ENCODE peak calls at places on chromosomes 6 and 20, in five cellular contexts. One of them, this sample, is unnamed.

GRCh38 chr6:151096255-151096612 is 143.5 kb upstream of the AKAP12 start:
- DNase-seq in activated T-helper 9 cell treated with anti-CD3 and anti-CD28 coated beads, Interleukin-2, amount 50 U/mL, for 16 hours: no peak
- DNase-seq in Peyer's patch: no peak
- DNase-seq in choroid plexus epithelial cell: no peak
- DNase-seq in Caki2: no peak
- DNase-seq in this sample: peak

GRCh38 chr6:54267798-54268197 is 40.4 kb upstream of the TINAG start:
- DNase-seq in activated T-helper 9 cell treated with anti-CD3 and anti-CD28 coated beads, Interleukin-2, amount 50 U/mL, for 16 hours: no peak
- DNase-seq in choroid plexus epithelial cell: peak
- DNase-seq in Caki2: no peak
- DNase-seq in Peyer's patch: no peak
- DNase-seq in this sample: peak

GRCh38 chr6:91352878-91353277 is 766.0 kb upstream of the MAP3K7 start:
- DNase-seq in Caki2: no peak
- DNase-seq in Peyer's patch: no peak
- DNase-seq in choroid plexus epithelial cell: peak
- DNase-seq in activated T-helper 9 cell treated with anti-CD3 and anti-CD28 coated beads, Interleukin-2, amount 50 U/mL, for 16 hours: no peak
- DNase-seq in this sample: no peak

GRCh38 chr20:37912874-37913273 is 9.9 kb downstream of the VSTM2L start:
- DNase-seq in Peyer's patch: no peak
- DNase-seq in Caki2: no peak
- DNase-seq in activated T-helper 9 cell treated with anti-CD3 and anti-CD28 coated beads, Interleukin-2, amount 50 U/mL, for 16 hours: no peak
- DNase-seq in choroid plexus epithelial cell: no peak
- DNase-seq in this sample: no peak

GRCh38 chr6:52390361-52390727 is 28.4 kb downstream of the PAQR8 start:
- DNase-seq in activated T-helper 9 cell treated with anti-CD3 and anti-CD28 coated beads, Interleukin-2, amount 50 U/mL, for 16 hours: peak
- DNase-seq in Peyer's patch: no peak
- DNase-seq in Caki2: peak
- DNase-seq in choroid plexus epithelial cell: peak
- DNase-seq in this sample: peak

GRCh38 chr6:81682238-81682795 is 70.2 kb downstream of the TENT5A start:
- DNase-seq in Peyer's patch: no peak
- DNase-seq in Caki2: no peak
- DNase-seq in choroid plexus epithelial cell: no peak
- DNase-seq in activated T-helper 9 cell treated with anti-CD3 and anti-CD28 coated beads, Interleukin-2, amount 50 U/mL, for 16 hours: no peak
- DNase-seq in this sample: no peak

GRCh38 chr6:79750806-79751205 is 119.7 kb downstream of the SH3BGRL2 start:
- DNase-seq in choroid plexus epithelial cell: peak
- DNase-seq in Peyer's patch: no peak
- DNase-seq in activated T-helper 9 cell treated with anti-CD3 and anti-CD28 coated beads, Interleukin-2, amount 50 U/mL, for 16 hours: no peak
- DNase-seq in Caki2: no peak
- DNase-seq in this sample: no peak

GRCh38 chr20:48294942-48295341 is 509.7 kb upstream of the SULF2 start:
- DNase-seq in choroid plexus epithelial cell: no peak
- DNase-seq in Peyer's patch: no peak
- DNase-seq in Caki2: no peak
- DNase-seq in activated T-helper 9 cell treated with anti-CD3 and anti-CD28 coated beads, Interleukin-2, amount 50 U/mL, for 16 hours: no peak
- DNase-seq in this sample: no peak

GRCh38 chr20:14055127-14055742 is 59.9 kb downstream of the MACROD2 start:
- DNase-seq in activated T-helper 9 cell treated with anti-CD3 and anti-CD28 coated beads, Interleukin-2, amount 50 U/mL, for 16 hours: no peak
- DNase-seq in Caki2: peak
- DNase-seq in choroid plexus epithelial cell: peak
- DNase-seq in Peyer's patch: no peak
- DNase-seq in this sample: peak

GRCh38 chr6:167575201-167575696 is 250.4 kb downstream of the TTLL2 start:
- DNase-seq in choroid plexus epithelial cell: no peak
- DNase-seq in Peyer's patch: no peak
- DNase-seq in Caki2: no peak
- DNase-seq in activated T-helper 9 cell treated with anti-CD3 and anti-CD28 coated beads, Interleukin-2, amount 50 U/mL, for 16 hours: no peak
- DNase-seq in this sample: no peak

GRCh38 chr6:7777062-7777461 is 51.2 kb downstream of the BMP6 start:
- DNase-seq in Caki2: no peak
- DNase-seq in Peyer's patch: no peak
- DNase-seq in choroid plexus epithelial cell: no peak
- DNase-seq in activated T-helper 9 cell treated with anti-CD3 and anti-CD28 coated beads, Interleukin-2, amount 50 U/mL, for 16 hours: no peak
- DNase-seq in this sample: no peak

GRCh38 chr6:111367393-111368088 is 115.5 kb downstream of the REV3L start:
- DNase-seq in choroid plexus epithelial cell: no peak
- DNase-seq in activated T-helper 9 cell treated with anti-CD3 and anti-CD28 coated beads, Interleukin-2, amount 50 U/mL, for 16 hours: no peak
- DNase-seq in Peyer's patch: no peak
- DNase-seq in Caki2: no peak
- DNase-seq in this sample: peak

GRCh38 chr6:43735642-43736199 is 34.3 kb upstream of the VEGFA start:
- DNase-seq in choroid plexus epithelial cell: no peak
- DNase-seq in Peyer's patch: no peak
- DNase-seq in Caki2: no peak
- DNase-seq in activated T-helper 9 cell treated with anti-CD3 and anti-CD28 coated beads, Interleukin-2, amount 50 U/mL, for 16 hours: no peak
- DNase-seq in this sample: no peak

GRCh38 chr6:14309516-14309915 is 191.9 kb downstream of the CD83 start:
- DNase-seq in Caki2: no peak
- DNase-seq in choroid plexus epithelial cell: no peak
- DNase-seq in Peyer's patch: no peak
- DNase-seq in activated T-helper 9 cell treated with anti-CD3 and anti-CD28 coated beads, Interleukin-2, amount 50 U/mL, for 16 hours: no peak
- DNase-seq in this sample: no peak

GRCh38 chr6:163637524-163637923 is 223.0 kb downstream of the QKI start:
- DNase-seq in Peyer's patch: no peak
- DNase-seq in activated T-helper 9 cell treated with anti-CD3 and anti-CD28 coated beads, Interleukin-2, amount 50 U/mL, for 16 hours: no peak
- DNase-seq in Caki2: no peak
- DNase-seq in choroid plexus epithelial cell: no peak
- DNase-seq in this sample: no peak

GRCh38 chr6:123821112-123821511 is 17.4 kb downstream of the NKAIN2 start:
- DNase-seq in Peyer's patch: no peak
- DNase-seq in Caki2: no peak
- DNase-seq in activated T-helper 9 cell treated with anti-CD3 and anti-CD28 coated beads, Interleukin-2, amount 50 U/mL, for 16 hours: no peak
- DNase-seq in choroid plexus epithelial cell: no peak
- DNase-seq in this sample: no peak

GRCh38 chr20:63372971-63373885 is 12.1 kb upstream of the CHRNA4 start:
- DNase-seq in choroid plexus epithelial cell: no peak
- DNase-seq in Caki2: no peak
- DNase-seq in activated T-helper 9 cell treated with anti-CD3 and anti-CD28 coated beads, Interleukin-2, amount 50 U/mL, for 16 hours: no peak
- DNase-seq in Peyer's patch: no peak
- DNase-seq in this sample: no peak

GRCh38 chr6:13428528-13429405 is 58.6 kb downstream of the GFOD1 start:
- DNase-seq in Peyer's patch: no peak
- DNase-seq in activated T-helper 9 cell treated with anti-CD3 and anti-CD28 coated beads, Interleukin-2, amount 50 U/mL, for 16 hours: no peak
- DNase-seq in Caki2: no peak
- DNase-seq in choroid plexus epithelial cell: no peak
- DNase-seq in this sample: no peak

GRCh38 chr20:45304464-45304999 is 2.1 kb upstream of the RBPJL start:
- DNase-seq in choroid plexus epithelial cell: no peak
- DNase-seq in Caki2: no peak
- DNase-seq in activated T-helper 9 cell treated with anti-CD3 and anti-CD28 coated beads, Interleukin-2, amount 50 U/mL, for 16 hours: no peak
- DNase-seq in Peyer's patch: no peak
- DNase-seq in this sample: no peak

GRCh38 chr20:3374296-3374695 is 33.2 kb downstream of the DNAAF9 start:
- DNase-seq in Caki2: peak
- DNase-seq in activated T-helper 9 cell treated with anti-CD3 and anti-CD28 coated beads, Interleukin-2, amount 50 U/mL, for 16 hours: no peak
- DNase-seq in choroid plexus epithelial cell: no peak
- DNase-seq in Peyer's patch: no peak
- DNase-seq in this sample: peak

GRCh38 chr6:11427827-11428245 is 109.7 kb upstream of the TMEM170B start:
- DNase-seq in Caki2: no peak
- DNase-seq in Peyer's patch: no peak
- DNase-seq in activated T-helper 9 cell treated with anti-CD3 and anti-CD28 coated beads, Interleukin-2, amount 50 U/mL, for 16 hours: no peak
- DNase-seq in choroid plexus epithelial cell: peak
- DNase-seq in this sample: no peak

GRCh38 chr6:155443168-155443567 is 12.5 kb downstream of the NOX3 start:
- DNase-seq in Peyer's patch: no peak
- DNase-seq in activated T-helper 9 cell treated with anti-CD3 and anti-CD28 coated beads, Interleukin-2, amount 50 U/mL, for 16 hours: no peak
- DNase-seq in choroid plexus epithelial cell: no peak
- DNase-seq in Caki2: no peak
- DNase-seq in this sample: no peak

GRCh38 chr6:42101186-42101657 is 41.2 kb downstream of the C6orf132 start:
- DNase-seq in Peyer's patch: no peak
- DNase-seq in Caki2: no peak
- DNase-seq in choroid plexus epithelial cell: peak
- DNase-seq in activated T-helper 9 cell treated with anti-CD3 and anti-CD28 coated beads, Interleukin-2, amount 50 U/mL, for 16 hours: no peak
- DNase-seq in this sample: peak

GRCh38 chr20:53044296-53044695 is 72.1 kb downstream of the TSHZ2 start:
- DNase-seq in Caki2: no peak
- DNase-seq in Peyer's patch: no peak
- DNase-seq in activated T-helper 9 cell treated with anti-CD3 and anti-CD28 coated beads, Interleukin-2, amount 50 U/mL, for 16 hours: no peak
- DNase-seq in choroid plexus epithelial cell: no peak
- DNase-seq in this sample: no peak

GRCh38 chr6:92930212-92930611 is 489.1 kb downstream of the EPHA7 start:
- DNase-seq in activated T-helper 9 cell treated with anti-CD3 and anti-CD28 coated beads, Interleukin-2, amount 50 U/mL, for 16 hours: no peak
- DNase-seq in Caki2: no peak
- DNase-seq in Peyer's patch: no peak
- DNase-seq in choroid plexus epithelial cell: no peak
- DNase-seq in this sample: no peak

GRCh38 chr6:72238900-72239299 is 352.6 kb downstream of the RIMS1 start:
- DNase-seq in activated T-helper 9 cell treated with anti-CD3 and anti-CD28 coated beads, Interleukin-2, amount 50 U/mL, for 16 hours: no peak
- DNase-seq in Peyer's patch: no peak
- DNase-seq in choroid plexus epithelial cell: peak
- DNase-seq in Caki2: no peak
- DNase-seq in this sample: no peak

GRCh38 chr20:48382304-48382703 is 445.5 kb downstream of the PREX1 start:
- DNase-seq in activated T-helper 9 cell treated with anti-CD3 and anti-CD28 coated beads, Interleukin-2, amount 50 U/mL, for 16 hours: no peak
- DNase-seq in choroid plexus epithelial cell: no peak
- DNase-seq in Peyer's patch: no peak
- DNase-seq in Caki2: no peak
- DNase-seq in this sample: no peak

GRCh38 chr6:169082093-169082492 is 171.6 kb downstream of the THBS2 start:
- DNase-seq in choroid plexus epithelial cell: peak
- DNase-seq in Caki2: no peak
- DNase-seq in activated T-helper 9 cell treated with anti-CD3 and anti-CD28 coated beads, Interleukin-2, amount 50 U/mL, for 16 hours: no peak
- DNase-seq in Peyer's patch: no peak
- DNase-seq in this sample: no peak

GRCh38 chr6:108897371-108897770 is 49.1 kb downstream of the ARMC2 start:
- DNase-seq in choroid plexus epithelial cell: peak
- DNase-seq in Caki2: peak
- DNase-seq in Peyer's patch: no peak
- DNase-seq in activated T-helper 9 cell treated with anti-CD3 and anti-CD28 coated beads, Interleukin-2, amount 50 U/mL, for 16 hours: no peak
- DNase-seq in this sample: peak

GRCh38 chr6:35051393-35051792 is 89.7 kb downstream of the TCP11 start:
- DNase-seq in choroid plexus epithelial cell: no peak
- DNase-seq in Peyer's patch: no peak
- DNase-seq in activated T-helper 9 cell treated with anti-CD3 and anti-CD28 coated beads, Interleukin-2, amount 50 U/mL, for 16 hours: no peak
- DNase-seq in Caki2: no peak
- DNase-seq in this sample: no peak

GRCh38 chr20:824490-824889 is 9.0 kb upstream of the FAM110A start:
- DNase-seq in activated T-helper 9 cell treated with anti-CD3 and anti-CD28 coated beads, Interleukin-2, amount 50 U/mL, for 16 hours: no peak
- DNase-seq in Caki2: no peak
- DNase-seq in Peyer's patch: no peak
- DNase-seq in choroid plexus epithelial cell: no peak
- DNase-seq in this sample: no peak

GRCh38 chr20:64247970-64248841 is 7.3 kb upstream of the PCMTD2 start:
- DNase-seq in Peyer's patch: no peak
- DNase-seq in choroid plexus epithelial cell: no peak
- DNase-seq in activated T-helper 9 cell treated with anti-CD3 and anti-CD28 coated beads, Interleukin-2, amount 50 U/mL, for 16 hours: no peak
- DNase-seq in Caki2: no peak
- DNase-seq in this sample: no peak

GRCh38 chr6:137213813-137214212 is 5.4 kb downstream of the IFNGR1 start:
- DNase-seq in Caki2: no peak
- DNase-seq in activated T-helper 9 cell treated with anti-CD3 and anti-CD28 coated beads, Interleukin-2, amount 50 U/mL, for 16 hours: no peak
- DNase-seq in Peyer's patch: no peak
- DNase-seq in choroid plexus epithelial cell: no peak
- DNase-seq in this sample: peak

GRCh38 chr6:27157461-27158315 is 89.8 kb upstream of the PRSS16 start:
- DNase-seq in Caki2: peak
- DNase-seq in activated T-helper 9 cell treated with anti-CD3 and anti-CD28 coated beads, Interleukin-2, amount 50 U/mL, for 16 hours: peak
- DNase-seq in choroid plexus epithelial cell: peak
- DNase-seq in Peyer's patch: peak
- DNase-seq in this sample: peak

This sample was measured in fibroblast of mammary gland.